ENCODE peak calls at places on chromosome 4, in six cellular contexts. O is transverse colon, A is fibroblast of lung, T is cardiac muscle cell, Y is right atrium auricular region, K is mammary epithelial cell. I is an unnamed sample.

GRCh38 chr4:19983072-19983471 is 268.6 kb upstream of the SLIT2 start:
- DNase-seq in A (peak; percentile 97), K (peak; percentile 51), Y (no peak), T (peak; percentile 95), O (no peak), I (no peak)

GRCh38 chr4:109946120-109946519 is 33.4 kb downstream of the EGF start:
- DNase-seq in Y (no peak), O (no peak), A (no peak), T (no peak), K (no peak), I (no peak)

GRCh38 chr4:7771541-7772507 is 167.8 kb downstream of the AFAP1 start:
- DNase-seq in O (peak; percentile 66), A (no peak), T (no peak), K (no peak), Y (no peak), I (no peak)

GRCh38 chr4:25154594-25155265 is 5.5 kb downstream of the SEPSECS start:
- DNase-seq in T (no peak), K (no peak), A (no peak), Y (no peak), O (peak; percentile 34), I (no peak)

GRCh38 chr4:17787315-17787714 is 5.9 kb upstream of the FAM184B start:
- DNase-seq in T (no peak), O (no peak), A (no peak), Y (no peak), K (peak; percentile 80), I (no peak)

GRCh38 chr4:38568768-38569167 is 95.2 kb upstream of the KLF3 start:
- DNase-seq in K (peak; percentile 49), T (no peak), A (no peak), O (no peak), Y (no peak), I (no peak)

GRCh38 chr4:146998157-146998556 is 52.5 kb upstream of the TTC29 start:
- DNase-seq in T (no peak), K (peak; percentile 12), A (no peak), O (no peak), Y (no peak), I (no peak)

GRCh38 chr4:25178838-25179261 is 18.6 kb upstream of the SEPSECS start:
- DNase-seq in A (no peak), Y (no peak), K (no peak), T (no peak), O (no peak), I (peak; percentile 46)

GRCh38 chr4:138301536-138301935 is 59.4 kb upstream of the SLC7A11 start:
- DNase-seq in T (no peak), O (no peak), A (no peak), K (no peak), Y (no peak), I (no peak)

GRCh38 chr4:14816592-14817273 is 185.5 kb upstream of the CPEB2 start:
- DNase-seq in Y (no peak), O (no peak), A (no peak), T (no peak), K (no peak), I (no peak)

GRCh38 chr4:26032142-26032541 is 118.1 kb downstream of the SMIM20 start:
- DNase-seq in A (peak; percentile 36), K (no peak), T (no peak), Y (no peak), O (no peak), I (no peak)

GRCh38 chr4:102036619-102037376 is 246.3 kb downstream of the BANK1 start:
- DNase-seq in T (peak; percentile 5), K (no peak), O (no peak), Y (no peak), A (peak; percentile 6), I (no peak)

GRCh38 chr4:29453421-29453820 is 1266.7 kb upstream of the PCDH7 start:
- DNase-seq in O (no peak), A (peak; percentile 52), K (no peak), Y (no peak), T (no peak), I (no peak)

GRCh38 chr4:127140306-127140705 is 492.5 kb upstream of the INTU start:
- DNase-seq in O (no peak), Y (no peak), A (peak; percentile 46), T (no peak), K (peak; percentile 20), I (no peak)

GRCh38 chr4:119748853-119749252 is 120.2 kb upstream of the PDE5A start:
- DNase-seq in O (no peak), A (peak; percentile 38), Y (no peak), K (no peak), T (no peak), I (no peak)

GRCh38 chr4:110508827-110509446 is 33.0 kb downstream of the ENPEP start:
- DNase-seq in O (no peak), T (peak; percentile 69), Y (no peak), A (peak; percentile 64), K (peak; percentile 8), I (no peak)

GRCh38 chr4:7646384-7647061 is 211.8 kb upstream of the PSAPL1 start:
- DNase-seq in K (no peak), Y (no peak), A (peak; percentile 12), O (no peak), T (peak; percentile 34), I (no peak)

GRCh38 chr4:54165438-54165837 is 63.7 kb upstream of the PDGFRA start:
- DNase-seq in Y (no peak), T (peak; percentile 92), A (peak; percentile 86), O (no peak), K (peak; percentile 75), I (no peak)

GRCh38 chr4:111650146-111650545 is 495.1 kb upstream of the FAM241A start:
- DNase-seq in T (no peak), O (no peak), Y (no peak), K (no peak), A (no peak), I (no peak)

GRCh38 chr4:26321326-26322276 is 787 bp downstream of the RBPJ start:
- DNase-seq in A (peak; percentile 58), T (peak; percentile 30), O (peak; percentile 37), Y (no peak), K (peak; percentile 20), I (peak; percentile 49)

GRCh38 chr4:103934178-103934789 is 214.5 kb upstream of the TACR3 start:
- DNase-seq in Y (no peak), T (peak; percentile 58), K (peak; percentile 25), O (no peak), A (peak; percentile 55), I (peak; percentile 38)

GRCh38 chr4:8590546-8590880 is 2.1 kb upstream of the CPZ start:
- DNase-seq in K (no peak), Y (no peak), T (no peak), A (no peak), O (no peak), I (no peak)

GRCh38 chr4:40515037-40515397 is 114.6 kb downstream of the RBM47 start:
- DNase-seq in Y (no peak), K (peak; percentile 70), A (no peak), T (peak; percentile 13), O (no peak), I (no peak)
- H3K4me3 ChIP-seq in Y (no peak overlapping the region), K (no peak overlapping the region), A (no peak overlapping the region), T (no peak overlapping the region), O (peak overlapping the region; percentile 53), I (no peak overlapping the region)

GRCh38 chr4:108828620-108829019 is 65.8 kb upstream of the ETNPPL start:
- DNase-seq in O (no peak), T (no peak), K (no peak), Y (no peak), A (no peak), I (no peak)

GRCh38 chr4:108833041-108833440 is 70.2 kb upstream of the ETNPPL start:
- DNase-seq in K (no peak), A (no peak), Y (no peak), O (no peak), T (peak; percentile 70), I (no peak)

GRCh38 chr4:108834167-108834566 is 71.3 kb upstream of the ETNPPL start:
- DNase-seq in Y (no peak), K (peak; percentile 88), T (peak; percentile 42), O (no peak), A (peak; percentile 47), I (no peak)

GRCh38 chr4:108829981-108830492 is 67.2 kb upstream of the ETNPPL start:
- DNase-seq in Y (no peak), T (peak; percentile 27), K (no peak), O (no peak), A (no peak), I (no peak)

DNA sequence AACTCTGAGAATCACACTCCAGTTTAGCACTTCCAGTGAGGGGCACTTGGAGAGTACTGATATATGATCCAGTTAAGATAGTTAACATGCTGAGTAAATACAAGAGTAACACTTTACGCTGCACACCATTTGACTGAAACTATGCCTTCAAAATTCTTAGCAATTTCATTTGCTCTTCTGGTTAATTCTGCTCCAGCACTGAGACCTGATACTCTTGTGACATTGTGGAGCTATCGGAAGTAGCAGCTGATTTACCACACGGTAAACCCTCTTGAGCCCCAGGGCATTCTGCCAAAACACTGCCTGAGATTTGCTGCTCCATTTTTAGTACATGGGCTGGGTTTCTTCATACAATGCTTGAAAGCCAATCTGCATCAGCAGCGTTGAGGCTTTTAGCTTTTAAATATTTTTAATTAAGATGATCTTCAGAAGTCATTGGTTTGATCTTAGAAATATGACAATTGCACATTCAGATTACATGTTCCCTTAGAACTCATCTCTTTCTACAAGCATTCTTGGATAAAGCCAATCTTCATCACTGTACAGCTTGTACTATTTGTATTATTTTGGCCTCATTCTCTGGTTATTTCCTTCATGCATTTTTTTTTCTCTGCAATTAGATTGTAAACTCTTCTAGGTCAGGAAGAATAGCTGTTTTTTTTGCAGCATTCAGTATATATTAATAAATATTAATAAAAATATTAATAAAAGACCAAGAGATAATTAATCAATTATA is 67.8 kb upstream of the ETNPPL start:
- DNase-seq in O (peak; percentile 39), T (peak; percentile 67), A (peak; percentile 42), Y (no peak), K (no peak), I (no peak)
- H3K27ac ChIP-seq in O (no peak overlapping the region), T (peak overlapping the region; percentile 79), A (no peak overlapping the region), Y (peak overlapping the region; percentile 65), K (no peak overlapping the region), I (no peak overlapping the region)

DNA sequence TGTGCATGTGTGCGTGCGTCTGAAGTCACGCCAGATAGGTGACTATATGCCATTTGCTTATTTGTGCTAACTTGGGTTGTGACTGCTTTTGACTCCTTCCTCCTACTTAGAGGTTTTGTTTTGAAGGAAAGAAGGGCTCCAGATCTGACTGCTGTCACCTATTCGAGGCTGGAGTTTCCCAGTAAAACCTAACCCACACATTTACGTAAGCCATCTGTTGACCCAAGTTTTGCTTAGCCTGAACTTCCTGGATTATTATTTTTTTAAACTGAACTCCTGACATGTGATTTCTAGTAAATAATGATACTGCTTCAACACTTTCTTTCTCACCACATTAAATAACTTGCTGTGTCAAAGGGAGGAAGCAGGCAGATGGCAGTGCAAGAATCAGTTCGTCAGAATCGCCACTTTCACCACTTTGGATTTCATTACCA is 41.5 kb downstream of the DTHD1 start:
- DNase-seq in Y (no peak), K (no peak), O (no peak), T (no peak), A (no peak), I (no peak)
- H3K4me1 ChIP-seq in Y (no peaks in the 10 kb centered on the region), K (no peaks in the 10 kb centered on the region), O (no peaks in the 10 kb centered on the region), T (no peaks in the 10 kb centered on the region), A (no peaks in the 10 kb centered on the region), I (peaks cover 19% of the 10 kb centered on the region)

DNA sequence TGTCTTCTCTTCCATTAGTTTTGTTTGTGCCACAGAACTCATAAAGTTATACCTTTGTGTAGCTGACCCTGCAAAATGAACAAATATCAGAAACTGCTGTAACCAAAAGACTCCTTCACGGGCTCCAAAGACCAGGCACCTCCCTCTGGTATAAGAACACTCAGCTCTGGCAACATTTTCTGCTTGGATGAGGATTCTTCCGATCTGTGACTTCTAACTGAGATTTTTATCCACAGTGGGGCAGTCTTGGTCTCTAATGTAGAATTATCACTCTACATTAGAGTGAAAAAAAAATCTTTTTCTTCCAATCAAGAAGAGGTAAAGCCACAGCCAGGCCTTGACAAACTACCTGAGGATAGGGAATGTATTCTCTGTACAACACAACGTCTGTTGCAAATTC is 38.5 kb upstream of the PRSS48 start:
- DNase-seq in Y (no peak), O (no peak), T (peak; percentile 46), K (no peak), A (peak; percentile 54), I (no peak)
- H3K4me3 ChIP-seq in Y (no peak overlapping the region), O (no peak overlapping the region), T (no peak overlapping the region), K (no peak overlapping the region), A (no peak overlapping the region), I (no peak overlapping the region)

I was measured in CD4-positive, CD25-positive, alpha-beta regulatory T cell.